ENCODE peak calls at places on chromosomes 1 and 21, in nine cellular contexts. M is IMR-90, G is heart right ventricle, B is left ventricle myocardium inferior, W is spleen, U is lower lobe of right lung, Z is astrocyte, J is colonic mucosa, X is foreskin fibroblast. V is an unnamed sample.

GRCh38 chr1:41889506-41890414 is 29.0 kb downstream of the HIVEP3 start:
- DNase-seq in M (no peak), G (no peak), B (no peak), W (no peak), U (no peak), Z (no peak), J (no peak), X (no peak), V (no peak)

GRCh38 chr1:87103099-87103498 is 188.7 kb downstream of the HS2ST1 start:
- DNase-seq in M (no peak), G (no peak), B (no peak), W (no peak), U (no peak), Z (no peak), J (no peak), X (peak), V (no peak)

GRCh38 chr1:231347961-231348360 is 9.9 kb downstream of the SPRTN start:
- DNase-seq in M (no peak), G (no peak), B (no peak), W (no peak), U (no peak), Z (no peak), J (no peak), X (no peak), V (no peak)

GRCh38 chr21:14687277-14687642 is 141.1 kb upstream of the SAMSN1 start:
- DNase-seq in M (no peak), G (no peak), B (no peak), W (no peak), U (no peak), Z (no peak), J (no peak), X (no peak), V (no peak)

GRCh38 chr21:33799378-33800090 is 116.1 kb downstream of the ATP5PO start:
- DNase-seq in M (no peak), G (peak), B (peak), W (no peak), U (no peak), Z (no peak), J (no peak), X (peak), V (no peak)

GRCh38 chr1:23537296-23537993 is 6.4 kb upstream of the E2F2 start:
- DNase-seq in M (peak), G (no peak), B (no peak), W (no peak), U (no peak), Z (no peak), J (no peak), X (peak), V (no peak)

GRCh38 chr1:43763497-43763973 is 56.2 kb downstream of the ST3GAL3 start:
- DNase-seq in M (peak), G (no peak), B (peak), W (no peak), U (no peak), Z (peak), J (peak), X (peak), V (peak)

GRCh38 chr21:34054259-34054658 is 19.1 kb upstream of the MRPS6 start:
- DNase-seq in M (no peak), G (no peak), B (no peak), W (no peak), U (no peak), Z (no peak), J (peak), X (no peak), V (no peak)

GRCh38 chr1:161287482-161288054 is 22.2 kb downstream of the MPZ start:
- DNase-seq in M (no peak), G (no peak), B (no peak), W (no peak), U (no peak), Z (no peak), J (no peak), X (no peak), V (no peak)

GRCh38 chr1:85019989-85020388 is 23.1 kb upstream of the MCOLN2 start:
- DNase-seq in M (peak), G (no peak), B (no peak), W (no peak), U (no peak), Z (no peak), J (no peak), X (peak), V (no peak)

GRCh38 chr1:85024736-85025135 is 23.6 kb downstream of the MCOLN3 start:
- DNase-seq in M (no peak), G (no peak), B (no peak), W (no peak), U (no peak), Z (no peak), J (no peak), X (no peak), V (no peak)

GRCh38 chr1:85025940-85026339 is 22.4 kb downstream of the MCOLN3 start:
- DNase-seq in M (no peak), G (no peak), B (no peak), W (no peak), U (no peak), Z (no peak), J (no peak), X (no peak), V (no peak)

GRCh38 chr1:85027242-85027983 is 20.9 kb downstream of the MCOLN3 start:
- DNase-seq in M (peak), G (no peak), B (no peak), W (no peak), U (no peak), Z (no peak), J (no peak), X (peak), V (no peak)

GRCh38 chr1:85022700-85023099 is 25.6 kb downstream of the MCOLN3 start:
- DNase-seq in M (no peak), G (no peak), B (no peak), W (no peak), U (no peak), Z (no peak), J (no peak), X (no peak), V (peak)
- H3K4me3 ChIP-seq in M (no peak), G (no peak), B (no peak), W (no peak), U (no peak), Z (no peak), J (no peak), X (no peak), V (no peak)

GRCh38 chr1:1426496-1426960 is 5.5 kb upstream of the ANKRD65 start:
- DNase-seq in M (no peak), G (no peak), B (no peak), W (peak), U (no peak), Z (no peak), J (no peak), X (no peak), V (no peak)
- H3K4me3 ChIP-seq in M (no peak), G (no peak), B (no peak), W (no peak), U (no peak), Z (no peak), J (no peak), X (no peak), V (no peak)

GRCh38 chr21:36719614-36720013 is 20.7 kb downstream of the SIM2 start:
- DNase-seq in M (no peak), G (no peak), B (no peak), W (peak), U (no peak), Z (no peak), J (peak), X (no peak), V (no peak)
- H3K4me3 ChIP-seq in M (no peak), G (no peak), B (no peak), W (no peak), U (no peak), Z (no peak), J (no peak), X (no peak), V (no peak)

GRCh38 chr1:156482276-156482675 is 18.3 kb downstream of the MEF2D start:
- DNase-seq in M (no peak), G (no peak), B (no peak), W (no peak), U (no peak), Z (no peak), J (no peak), X (no peak), V (no peak)

GRCh38 chr1:156483397-156483796 is 17.2 kb downstream of the MEF2D start:
- DNase-seq in M (no peak), G (no peak), B (no peak), W (no peak), U (no peak), Z (no peak), J (no peak), X (no peak), V (no peak)

GRCh38 chr1:156480015-156480368 is 20.6 kb downstream of the MEF2D start:
- DNase-seq in M (no peak), G (no peak), B (no peak), W (no peak), U (no peak), Z (no peak), J (no peak), X (no peak), V (no peak)

GRCh38 chr1:156480411-156481192 is 20.0 kb downstream of the MEF2D start:
- DNase-seq in M (peak), G (peak), B (peak), W (peak), U (peak), Z (no peak), J (no peak), X (peak), V (peak)

GRCh38 chr1:156481527-156481926 is 19.0 kb downstream of the MEF2D start:
- DNase-seq in M (no peak), G (no peak), B (no peak), W (no peak), U (no peak), Z (no peak), J (no peak), X (no peak), V (no peak)
- H3K4me3 ChIP-seq in M (no peak), G (no peak), B (no peak), W (no peak), U (no peak), Z (no peak), J (no peak), X (no peak), V (no peak)